ENCODE peak calls at places on chromosomes 2 and 18, in four cellular contexts. W is activated gamma-delta T cell treated with Interleukin-2 at 50 U/mL for 16 hours; B is stimulated activated CD4-positive, alpha-beta T cell treated with anti-CD3 and anti-CD28 coated beads, Interleukin-1b, Interleukin-23, amount 100 ng/mL, for 1 hour; T is NCI-H2171 treated with DMSO at 0.1 percent for 48 hours. H is an unnamed sample.

GRCh38 chr2:43220229-43220981 is 6.0 kb downstream of the ZFP36L2 start:
- DNase-seq in T (no peak), W (no peak), B (no peak), H (no peak)

GRCh38 chr2:168611091-168611490 is 155.0 kb downstream of the CERS6 start:
- DNase-seq in T (no peak), B (no peak), W (no peak), H (no peak)

GRCh38 chr2:168345601-168346000 is 98.2 kb upstream of the STK39 start:
- DNase-seq in T (no peak), W (no peak), B (no peak), H (no peak)

GRCh38 chr2:46171996-46172546 is 125.1 kb upstream of the EPAS1 start:
- DNase-seq in W (no peak), T (peak), B (no peak), H (no peak)

GRCh38 chr18:50563376-50563775 is 3.5 kb downstream of the MAPK4 start:
- DNase-seq in T (no peak), W (no peak), B (no peak), H (no peak)

GRCh38 chr2:36544638-36545338 is 53.2 kb downstream of the FEZ2 start:
- DNase-seq in W (no peak), B (no peak), T (no peak), H (no peak)

GRCh38 chr2:57703407-57703806 is 343.2 kb upstream of the VRK2 start:
- DNase-seq in B (no peak), T (no peak), W (no peak), H (no peak)

GRCh38 chr2:23199115-23199918 is 185.7 kb upstream of the KLHL29 start:
- DNase-seq in B (no peak), W (no peak), T (peak), H (no peak)

GRCh38 chr2:197576631-197577030 is 60.8 kb downstream of the MOB4 start:
- DNase-seq in W (no peak), B (no peak), T (no peak), H (no peak)

GRCh38 chr2:142872900-142873724 is 4.4 kb upstream of the KYNU start:
- DNase-seq in T (no peak), B (no peak), W (no peak), H (no peak)

GRCh38 chr2:68152651-68153347 is 4.9 kb upstream of the PNO1 start:
- DNase-seq in W (no peak), T (no peak), B (no peak), H (no peak)

GRCh38 chr2:26305575-26305974 is 40.4 kb upstream of the SELENOI start:
- DNase-seq in W (no peak), B (no peak), T (peak), H (no peak)

GRCh38 chr2:165627463-165627862 is 158.0 kb downstream of the CSRNP3 start:
- DNase-seq in B (no peak), T (no peak), W (no peak), H (no peak)

GRCh38 chr2:172560721-172561120 is 4.8 kb downstream of the PDK1 start:
- DNase-seq in T (no peak), W (no peak), B (no peak), H (no peak)

GRCh38 chr2:36965751-36966369 is 476 bp downstream of the STRN start:
- DNase-seq in B (no peak), T (peak), W (peak), H (no peak)

GRCh38 chr18:46160050-46160798 is 56.0 kb downstream of the HAUS1 start:
- DNase-seq in W (no peak), B (no peak), T (no peak), H (no peak)

GRCh38 chr2:232588680-232589585 is 38.4 kb downstream of the EIF4E2 start:
- DNase-seq in T (no peak), B (no peak), W (no peak), H (no peak)

GRCh38 chr2:69345434-69345833 is 41.6 kb downstream of the GFPT1 start:
- DNase-seq in W (no peak), B (no peak), T (no peak), H (no peak)

GRCh38 chr2:12720181-12720580 is 3.4 kb downstream of the TRIB2 start:
- DNase-seq in T (peak), W (no peak), B (no peak), H (no peak)

GRCh38 chr18:59704146-59704545 is 6.9 kb upstream of the CCBE1 start:
- DNase-seq in W (no peak), B (no peak), T (peak), H (no peak)

GRCh38 chr18:6741290-6741689 is 11.8 kb downstream of the ARHGAP28 start:
- DNase-seq in W (no peak), B (no peak), T (no peak), H (no peak)

GRCh38 chr2:231191896-231192872 is 6.2 kb upstream of the ARMC9 start:
- DNase-seq in B (no peak), T (no peak), W (no peak), H (peak)

GRCh38 chr2:64779117-64779690 is 125.5 kb upstream of the SERTAD2 start:
- DNase-seq in W (no peak), T (no peak), B (no peak), H (no peak)

GRCh38 chr2:62199392-62200125 is 3.6 kb downstream of the B3GNT2 start:
- DNase-seq in W (no peak), B (no peak), T (no peak), H (no peak)

GRCh38 chr2:140257692-140258300 is 1477.6 kb upstream of the NXPH2 start:
- DNase-seq in B (no peak), T (no peak), W (no peak), H (no peak)

GRCh38 chr2:128622371-128622770 is 303.7 kb upstream of the HS6ST1 start:
- DNase-seq in T (no peak), B (no peak), W (no peak), H (no peak)

GRCh38 chr2:126797622-126798275 is 100.9 kb upstream of the TEX51 start:
- DNase-seq in T (no peak), W (no peak), B (no peak), H (no peak)

H was measured in GOT3.